ENCODE peak calls at places on chromosomes 7 and 10, in ten cellular contexts. S is HS-5; D is GM06990; Q is activated T-helper 9 cell treated with anti-CD3 and anti-CD28 coated beads, Interleukin-2, amount 50 U/mL, for 16 hours; F is activated naive CD4-positive, alpha-beta T cell; L is LoVo; J is Peyer's patch; V is OCI-M1; N is skeletal muscle cell; K is coronary artery. G is an unnamed sample.

GRCh38 chr10:68800196-68800595 is 27.1 kb upstream of the STOX1 start:
- DNase-seq in Q (no peak), K (no peak), S (no peak), L (no peak), F (no peak), J (no peak), D (no peak), N (no peak), V (no peak), G (no peak)

GRCh38 chr10:86391986-86392722 is 25.6 kb upstream of the GRID1 start:
- DNase-seq in Q (no peak), V (no peak), J (no peak), D (no peak), K (no peak), S (no peak), F (no peak), L (no peak), N (no peak), G (no peak)

GRCh38 chr10:132701099-132701845 is 84.7 kb downstream of the NKX6-2 start:
- DNase-seq in V (no peak), F (no peak), K (no peak), L (no peak), J (no peak), D (no peak), N (no peak), Q (no peak), S (no peak), G (peak)

GRCh38 chr10:97278491-97278989 is 13.9 kb downstream of the ARHGAP19 start:
- DNase-seq in S (peak), D (peak), V (peak), Q (no peak), J (no peak), K (no peak), L (peak), F (no peak), N (peak), G (no peak)

GRCh38 chr10:93471110-93471651 is 11.0 kb downstream of the MYOF start:
- DNase-seq in S (peak), F (no peak), Q (no peak), L (peak), V (no peak), D (no peak), N (peak), K (no peak), J (peak), G (no peak)

GRCh38 chr10:9331583-9332008 is 1277.1 kb downstream of the GATA3 start:
- DNase-seq in K (no peak), D (peak), N (peak), J (no peak), L (peak), F (no peak), Q (no peak), V (peak), S (peak), G (no peak)

GRCh38 chr7:101606176-101606923 is 22.7 kb downstream of the MYL10 start:
- DNase-seq in N (no peak), Q (no peak), F (no peak), D (no peak), K (no peak), L (no peak), V (no peak), J (no peak), S (no peak), G (no peak)

GRCh38 chr7:30760514-30761213 is 8.7 kb downstream of the INMT start:
- DNase-seq in K (no peak), N (no peak), V (no peak), L (no peak), S (no peak), F (no peak), J (no peak), Q (no peak), D (no peak), G (no peak)

G was measured in breast epithelium.